ENCODE peak calls at places on chromosomes 3 and 15, in five cellular contexts. J, S, Q, F and R are unnamed samples.

GRCh38 chr3:67518196-67518595 is 136.2 kb downstream of the SUCLG2 start:
- DNase-seq in Q (no peak), F (no peak), J (no peak), S (no peak), R (no peak)

GRCh38 chr3:47669026-47669749 is 90.5 kb upstream of the CSPG5 start:
- DNase-seq in J (no peak), F (no peak), S (peak; percentile 42), Q (peak; percentile 52), R (no peak)

GRCh38 chr15:66986951-66987350 is 78.5 kb upstream of the SMAD3 start:
- DNase-seq in F (no peak), S (no peak), J (no peak), Q (no peak), R (no peak)

GRCh38 chr15:69573815-69574472 is 121.3 kb downstream of the RPLP1 start:
- DNase-seq in Q (peak; percentile 29), F (no peak), J (no peak), S (peak; percentile 27), R (no peak)

GRCh38 chr3:8622873-8623725 is 21.5 kb downstream of the SSUH2 start:
- DNase-seq in J (peak; percentile 71), S (peak; percentile 41), Q (peak; percentile 70), F (peak; percentile 89), R (no peak)

GRCh38 chr3:178856804-178857203 is 214.8 kb downstream of the ZMAT3 start:
- DNase-seq in Q (no peak), F (no peak), S (no peak), J (no peak), R (no peak)

GRCh38 chr3:129892857-129893615 is 475 bp downstream of the TMCC1 start:
- DNase-seq in F (peak; percentile 89), J (peak; percentile 60), Q (no peak), S (no peak), R (no peak)

GRCh38 chr15:67480741-67481140 is 40.2 kb upstream of the C15orf61 start:
- DNase-seq in Q (no peak), F (no peak), S (no peak), J (no peak), R (peak; percentile 37)

GRCh38 chr15:68787609-68788264 is 33.0 kb downstream of the ANP32A start:
- DNase-seq in F (no peak), S (no peak), Q (no peak), J (no peak), R (no peak)

GRCh38 chr3:55483196-55484095 is 3.7 kb downstream of the WNT5A start:
- DNase-seq in J (no peak), Q (no peak), S (no peak), F (peak; percentile 63), R (no peak)

GRCh38 chr15:74463634-74464033 is 2.7 kb upstream of the UBL7 start:
- DNase-seq in F (no peak), Q (no peak), S (no peak), J (no peak), R (no peak)

GRCh38 chr15:74466570-74466969 is 5.6 kb upstream of the UBL7 start:
- DNase-seq in Q (no peak), J (no peak), F (no peak), S (no peak), R (no peak)

GRCh38 chr15:74464216-74464615 is 3.3 kb upstream of the UBL7 start:
- DNase-seq in F (no peak), Q (no peak), S (no peak), J (no peak), R (no peak)

GRCh38 chr15:74461847-74462511 is 1.0 kb upstream of the UBL7 start:
- DNase-seq in S (no peak), Q (no peak), J (no peak), F (peak; percentile 52), R (no peak)

GRCh38 chr15:74464897-74465296 is 3.9 kb upstream of the UBL7 start:
- DNase-seq in S (no peak), Q (no peak), J (no peak), F (no peak), R (no peak)
- TF ChIP-seq CTCF in S (no peak), Q (no peak), J (no peak), F (no peak), R (no peak)

GRCh38 chr3:125033135-125033534 is 22.7 kb downstream of the HEG1 start:
- DNase-seq in Q (no peak), F (no peak), S (no peak), J (no peak), R (no peak)

GRCh38 chr3:125032683-125033082 is 23.1 kb downstream of the HEG1 start:
- DNase-seq in S (no peak), F (no peak), Q (no peak), J (no peak), R (no peak)

GRCh38 chr3:125033616-125034015 is 22.2 kb downstream of the HEG1 start:
- DNase-seq in F (no peak), J (no peak), S (no peak), Q (no peak), R (no peak)

GRCh38 chr3:125031544-125031943 is 24.3 kb downstream of the HEG1 start:
- DNase-seq in Q (no peak), J (no peak), S (no peak), F (no peak), R (no peak)

DNA sequence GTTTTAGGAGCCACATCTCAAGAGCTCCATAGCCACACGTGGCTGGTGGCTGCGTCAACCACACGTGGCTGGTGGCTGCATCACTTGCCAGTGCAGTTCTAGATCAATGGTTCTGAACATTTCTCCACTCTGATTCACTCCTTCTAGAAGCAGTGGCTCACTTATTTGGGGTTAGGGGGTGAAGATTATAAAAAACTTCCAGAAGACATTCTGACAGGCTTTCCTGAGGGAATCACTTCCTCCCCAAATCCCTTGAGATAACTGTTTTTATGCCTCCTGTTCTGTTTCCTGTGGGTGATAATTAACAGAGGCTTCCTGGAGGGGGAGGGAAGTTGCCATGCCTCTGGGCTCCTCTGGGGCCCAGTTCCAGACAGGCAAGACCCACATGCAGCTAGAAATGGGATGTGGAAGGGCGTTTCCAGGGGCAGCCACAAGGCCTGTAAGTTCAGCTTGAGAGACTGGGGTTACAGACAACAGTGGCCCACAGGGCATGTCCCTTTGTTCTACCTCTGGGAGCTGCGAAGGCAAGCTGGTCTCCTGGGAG is 23.6 kb downstream of the HEG1 start:
- DNase-seq in J (no peak), S (peak; percentile 32), F (no peak), Q (no peak), R (no peak)
- TF ChIP-seq CTCF in J (no peak), S (no peak), F (no peak), Q (no peak), R (no peak)

GRCh38 chr3:108566599-108566998 is 22.6 kb downstream of the CIP2A start:
- DNase-seq in F (no peak), S (no peak), Q (no peak), J (no peak), R (no peak)
- TF ChIP-seq CTCF in F (no peak), S (no peak), Q (no peak), J (no peak), R (no peak)

GRCh38 chr15:19987389-19988048 is 554.1 kb downstream of the GOLGA6L6 start:
- DNase-seq in Q (no peak), J (no peak), F (no peak), S (no peak), R (no peak)
- TF ChIP-seq CTCF in Q (no peak), J (no peak), F (no peak), S (peak; percentile 17), R (no peak)

DNA sequence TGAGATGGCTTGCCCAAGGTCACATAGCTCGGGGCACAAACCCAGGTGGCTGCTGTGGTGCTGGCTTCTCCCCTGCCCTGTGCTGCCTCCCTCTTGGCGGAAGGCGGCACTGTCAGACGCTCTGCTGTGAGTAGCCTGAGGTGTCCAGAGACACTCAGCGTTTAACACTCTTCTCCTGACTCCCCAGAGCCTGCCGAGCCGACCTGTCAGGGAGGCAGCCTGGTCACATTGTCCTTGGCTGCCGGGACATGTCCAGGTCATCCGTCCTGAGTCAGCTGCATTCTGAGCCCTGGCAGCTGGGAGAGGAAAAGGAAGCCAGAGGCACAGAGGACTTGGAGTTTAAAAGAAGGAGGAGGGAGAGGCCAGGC is 4.7 kb downstream of the LMAN1L start:
- DNase-seq in S (peak; percentile 66), F (peak; percentile 33), J (no peak), Q (no peak), R (no peak)
- TF ChIP-seq CTCF in S (peak; percentile 55), F (no peak), J (no peak), Q (peak; percentile 25), R (peak; percentile 45)

DNA sequence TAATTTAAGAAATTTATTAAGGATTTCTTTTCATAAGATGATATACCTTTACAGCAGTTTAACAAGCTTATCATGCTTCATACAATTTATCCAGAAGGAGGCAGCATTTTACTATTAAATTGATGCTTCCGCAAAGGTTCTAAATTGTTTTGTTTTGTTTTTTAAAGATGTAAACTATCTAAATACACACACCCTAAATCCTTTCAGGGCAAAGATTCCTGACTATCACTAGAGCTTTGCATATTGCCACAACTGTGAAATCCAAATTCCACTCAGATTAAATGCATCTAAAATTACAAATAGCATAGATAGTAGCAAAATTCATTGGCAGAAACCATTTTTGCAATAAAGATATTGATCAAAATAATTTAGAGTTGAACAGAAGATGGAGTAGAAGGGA is 44.5 kb upstream of the CCNL1 start:
- DNase-seq in F (peak; percentile 38), S (peak; percentile 65), Q (peak; percentile 60), J (no peak), R (peak; percentile 15)
- TF ChIP-seq CTCF in F (peak; percentile 61), S (peak; percentile 86), Q (peak; percentile 42), J (peak; percentile 58), R (peak; percentile 49)

GRCh38 chr3:61936344-61936937 is 375.1 kb downstream of the PTPRG start:
- DNase-seq in J (no peak), F (peak; percentile 55), S (peak; percentile 11), Q (no peak), R (no peak)
- TF ChIP-seq CTCF in J (peak; percentile 56), F (peak; percentile 77), S (peak; percentile 88), Q (peak; percentile 65), R (peak; percentile 61)

GRCh38 chr15:99727733-99728132 is 5.5 kb downstream of the LYSMD4 start:
- DNase-seq in J (no peak), Q (no peak), S (no peak), F (no peak), R (no peak)
- TF ChIP-seq CTCF in J (no peak), Q (no peak), S (no peak), F (no peak), R (no peak)

GRCh38 chr15:78108300-78109084 is 16.1 kb downstream of the SH2D7 start:
- DNase-seq in J (peak; percentile 63), F (peak; percentile 88), S (peak; percentile 83), Q (peak; percentile 83), R (no peak)
- TF ChIP-seq CTCF in J (peak; percentile 78), F (peak; percentile 78), S (peak; percentile 96), Q (peak; percentile 97), R (peak; percentile 97)